ENCODE peak calls at places on chromosomes 16 and 17, in five cellular contexts. O, H, P, G and N are unnamed samples.

GRCh38 chr17:82201498-82201910 is 11.1 kb downstream of the CCDC57 start:
- DNase-seq in O (no peak), H (no peak), P (no peak), G (no peak), N (no peak)

GRCh38 chr17:73588291-73589095 is 55.8 kb downstream of the SDK2 start:
- DNase-seq in O (no peak), H (no peak), P (no peak), G (no peak), N (no peak)

GRCh38 chr17:57648720-57649119 is 96.4 kb downstream of the CCDC182 start:
- DNase-seq in O (no peak), H (no peak), P (no peak), G (no peak), N (no peak)

GRCh38 chr17:73187203-73187769 is 5.6 kb upstream of the COG1 start:
- DNase-seq in O (no peak), H (no peak), P (peak), G (no peak), N (no peak)

GRCh38 chr17:34367486-34368270 is 4.6 kb upstream of the CCL1 start:
- DNase-seq in O (no peak), H (no peak), P (no peak), G (no peak), N (no peak)

GRCh38 chr16:8848939-8849391 is 19.8 kb downstream of the CARHSP1 start:
- DNase-seq in O (no peak), H (peak), P (no peak), G (no peak), N (no peak)

GRCh38 chr17:14359251-14359939 is 58.5 kb downstream of the HS3ST3B1 start:
- DNase-seq in O (no peak), H (peak), P (no peak), G (no peak), N (no peak)

GRCh38 chr17:73798111-73798748 is 154.0 kb upstream of the SDK2 start:
- DNase-seq in O (no peak), H (no peak), P (peak), G (peak), N (no peak)

GRCh38 chr17:61398721-61399130 is 917 bp upstream of the TBX2 start:
- DNase-seq in O (no peak), H (no peak), P (no peak), G (no peak), N (peak)

GRCh38 chr16:67653131-67654068 is 6.7 kb downstream of the ACD start:
- DNase-seq in O (no peak), H (no peak), P (no peak), G (no peak), N (peak)

GRCh38 chr16:58411736-58412614 is 19.7 kb downstream of the GINS3 start:
- DNase-seq in O (no peak), H (no peak), P (no peak), G (no peak), N (no peak)

GRCh38 chr16:67226295-67226803 is 581 bp upstream of the TMEM208 start:
- DNase-seq in O (no peak), H (no peak), P (no peak), G (no peak), N (no peak)

GRCh38 chr17:64778367-64779290 is 116.5 kb upstream of the SMURF2 start:
- DNase-seq in O (no peak), H (peak), P (peak), G (no peak), N (peak)

GRCh38 chr16:88651989-88652762 is 1.3 kb upstream of the CYBA start:
- DNase-seq in O (no peak), H (peak), P (no peak), G (no peak), N (no peak)

GRCh38 chr16:88649924-88650748 is 717 bp downstream of the CYBA start:
- DNase-seq in O (no peak), H (peak), P (peak), G (no peak), N (peak)

GRCh38 chr16:88651276-88651988 is 579 bp upstream of the CYBA start:
- DNase-seq in O (no peak), H (peak), P (peak), G (no peak), N (peak)

GRCh38 chr16:88649195-88649923 is 1.5 kb downstream of the CYBA start:
- DNase-seq in O (no peak), H (peak), P (peak), G (no peak), N (no peak)

GRCh38 chr16:88650749-88651275 is at the start of gene CYBA:
- DNase-seq in O (no peak), H (peak), P (peak), G (peak), N (peak)
- TF ChIP-seq POLR2A in O (peak), H (peak), P (peak), G (no peak), N (peak)

GRCh38 chr17:46770439-46770817 is 48.1 kb downstream of the WNT3 start:
- DNase-seq in O (no peak), H (no peak), P (no peak), G (no peak), N (no peak)
- H3K4me3 ChIP-seq in O (no peak), H (no peak), P (no peak), G (no peak), N (no peak)

GRCh38 chr16:82841108-82841507 is 214.3 kb downstream of the CDH13 start:
- DNase-seq in O (no peak), H (no peak), P (no peak), G (no peak), N (no peak)

GRCh38 chr16:82848013-82848412 is 221.2 kb downstream of the CDH13 start:
- DNase-seq in O (no peak), H (no peak), P (no peak), G (no peak), N (no peak)

GRCh38 chr16:82843606-82844271 is 217.0 kb downstream of the CDH13 start:
- DNase-seq in O (no peak), H (no peak), P (no peak), G (no peak), N (no peak)

GRCh38 chr16:82846806-82847205 is 220.0 kb downstream of the CDH13 start:
- DNase-seq in O (no peak), H (no peak), P (no peak), G (no peak), N (no peak)

DNA sequence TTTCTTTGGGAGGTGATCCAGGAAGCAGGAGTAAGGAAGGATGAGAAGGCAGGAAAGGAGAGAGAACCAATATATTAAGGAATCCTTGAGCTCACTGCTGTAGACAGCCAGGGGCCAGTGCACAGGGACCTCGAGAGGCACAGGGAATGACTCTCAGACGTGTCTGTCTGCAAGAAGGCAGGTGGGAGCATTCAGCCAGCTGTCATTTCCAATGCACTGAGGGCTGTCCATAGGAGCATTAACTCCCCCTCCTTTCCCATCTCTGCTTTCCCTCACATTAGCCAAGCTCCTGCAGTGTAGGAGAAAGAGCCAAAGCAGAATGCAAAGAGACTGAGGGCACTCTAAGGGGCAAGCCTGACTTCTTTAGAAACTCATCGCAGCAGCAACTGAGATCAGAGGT is 218.3 kb downstream of the CDH13 start:
- DNase-seq in O (no peak), H (no peak), P (no peak), G (no peak), N (no peak)
- TF ChIP-seq POLR2A in O (no peak), H (no peak), P (no peak), G (no peak), N (no peak)

GRCh38 chr17:39399792-39400191 is 1.6 kb downstream of the FBXL20 start:
- DNase-seq in O (no peak), H (no peak), P (no peak), G (no peak), N (no peak)
- H3K4me3 ChIP-seq in O (peak), H (no peak), P (peak), G (no peak), N (peak)

DNA sequence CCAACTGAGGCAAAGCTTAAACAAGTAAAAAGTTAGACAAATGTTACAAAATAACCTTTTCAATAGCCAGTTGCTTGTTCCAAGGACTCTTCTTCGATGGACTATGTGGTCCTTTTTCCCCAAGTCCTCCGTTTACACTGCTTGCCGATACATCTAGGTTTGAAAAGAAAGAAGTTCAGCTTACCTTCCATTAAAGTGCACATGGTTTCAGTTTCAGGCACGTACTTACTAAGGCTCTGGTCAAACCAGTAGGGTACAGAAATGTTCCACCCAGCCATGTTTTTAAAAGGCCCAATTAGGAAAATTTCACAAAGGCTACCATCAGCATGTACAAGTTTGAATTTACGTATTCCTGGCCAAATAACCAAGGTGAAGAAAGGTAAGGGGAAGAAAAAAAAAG is 2.1 kb downstream of the SRSF2 start:
- DNase-seq in O (no peak), H (no peak), P (no peak), G (no peak), N (no peak)
- TF ChIP-seq POLR2A in O (no peak), H (no peak), P (no peak), G (no peak), N (no peak)

GRCh38 chr17:47252766-47253512 is 688 bp upstream of the ITGB3 start:
- DNase-seq in O (no peak), H (no peak), P (no peak), G (no peak), N (no peak)
- H3K4me3 ChIP-seq in O (peak), H (no peak), P (peak), G (peak), N (peak)

DNA sequence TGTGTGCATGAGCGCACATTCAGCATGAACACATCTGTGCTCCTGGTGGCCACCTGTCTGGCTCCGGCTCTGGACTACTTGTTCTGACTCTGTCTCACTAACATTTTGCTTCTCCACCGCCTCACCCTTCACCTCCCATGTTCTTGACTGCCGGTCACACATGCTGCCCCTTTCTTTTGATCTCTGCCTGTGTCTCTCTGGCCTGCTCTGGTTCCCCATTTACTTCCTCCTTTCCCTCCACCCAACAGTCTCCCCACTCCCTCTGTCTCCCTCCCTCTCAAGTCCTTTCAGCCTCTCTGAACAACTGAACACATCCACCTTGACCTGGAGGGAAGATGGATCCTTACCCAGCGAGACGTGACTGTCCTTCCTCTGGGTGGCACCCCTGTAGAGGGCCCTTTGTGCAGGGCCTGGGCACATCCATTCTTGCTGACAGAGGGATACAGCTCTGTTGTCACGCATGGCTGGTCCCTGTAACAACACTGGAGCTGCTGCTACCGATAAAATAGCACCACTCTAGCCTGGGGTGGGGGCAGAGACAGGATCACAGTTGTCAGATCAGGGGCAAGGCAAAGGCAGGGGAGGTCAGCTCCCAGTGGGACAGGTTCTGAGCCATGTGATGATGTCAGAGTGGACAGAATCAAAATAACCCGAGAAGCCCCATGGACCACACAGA is 11.0 kb downstream of the ZSCAN32 start:
- DNase-seq in O (no peak), H (no peak), P (no peak), G (no peak), N (no peak)
- TF ChIP-seq POLR2A in O (no peak), H (no peak), P (no peak), G (no peak), N (no peak)

GRCh38 chr17:48646183-48647102 is 20.3 kb upstream of the HOXB9 start:
- DNase-seq in O (no peak), H (no peak), P (peak), G (no peak), N (no peak)

GRCh38 chr17:48645639-48646182 is 19.6 kb upstream of the HOXB9 start:
- DNase-seq in O (no peak), H (no peak), P (no peak), G (no peak), N (no peak)

GRCh38 chr17:48649741-48650140 is 23.6 kb upstream of the HOXB9 start:
- DNase-seq in O (no peak), H (no peak), P (no peak), G (no peak), N (no peak)

GRCh38 chr17:48647103-48647963 is 21.2 kb upstream of the HOXB9 start:
- DNase-seq in O (no peak), H (no peak), P (peak), G (no peak), N (no peak)

GRCh38 chr17:48647964-48648245 is 21.7 kb upstream of the HOXB9 start:
- DNase-seq in O (no peak), H (no peak), P (no peak), G (no peak), N (no peak)
- H3K4me3 ChIP-seq in O (no peak), H (no peak), P (peak), G (peak), N (no peak)